ENCODE peak calls at places on chromosomes 1 and 21, in seven cellular contexts. I is HAP-1, B is prostate gland, J is BE2C, Y is HCT116, V is GM23338, O is heart left ventricle. H is an unnamed sample.

GRCh38 chr1:85200367-85200869 is 398 bp downstream of the SYDE2 start:
- DNase-seq in I (peak; percentile 39), B (peak; percentile 38), J (peak; percentile 4), Y (no peak), V (peak; percentile 52), O (peak; percentile 36), H (peak; percentile 56)

GRCh38 chr1:232182206-232182605 is 447.7 kb downstream of the SIPA1L2 start:
- DNase-seq in I (no peak), B (no peak), J (no peak), Y (no peak), V (no peak), O (no peak), H (no peak)

GRCh38 chr1:99648107-99648506 is 2.2 kb downstream of the PALMD start:
- DNase-seq in I (no peak), B (peak; percentile 60), J (peak; percentile 34), Y (peak; percentile 15), V (no peak), O (peak; percentile 88), H (no peak)

GRCh38 chr1:170707116-170707515 is 43.2 kb downstream of the PRRX1 start:
- DNase-seq in I (no peak), B (no peak), J (no peak), Y (no peak), V (no peak), O (no peak), H (no peak)

GRCh38 chr1:32480761-32481160 is 15.9 kb downstream of the ZBTB8B start:
- DNase-seq in I (no peak), B (no peak), J (no peak), Y (no peak), V (no peak), O (no peak), H (no peak)

GRCh38 chr21:28554660-28555475 is 437.8 kb downstream of the LTN1 start:
- DNase-seq in I (no peak), B (no peak), J (no peak), Y (no peak), V (peak; percentile 18), O (no peak), H (no peak)

GRCh38 chr1:92921031-92922023 is 39.9 kb downstream of the DIPK1A start:
- DNase-seq in I (no peak), B (no peak), J (no peak), Y (no peak), V (no peak), O (no peak), H (no peak)

GRCh38 chr1:115252585-115252984 is 85.5 kb downstream of the NGF start:
- DNase-seq in I (no peak), B (no peak), J (no peak), Y (no peak), V (no peak), O (no peak), H (no peak)

GRCh38 chr1:218739426-218739825 is 394.3 kb downstream of the TGFB2 start:
- DNase-seq in I (no peak), B (no peak), J (no peak), Y (no peak), V (no peak), O (peak; percentile 67), H (peak; percentile 38)

GRCh38 chr1:16720403-16721223 is 19.7 kb upstream of the RNU1-4 start:
- DNase-seq in I (no peak), B (no peak), J (no peak), Y (no peak), V (no peak), O (peak; percentile 35), H (no peak)

GRCh38 chr1:60427194-60427593 is 353.6 kb upstream of the C1orf87 start:
- DNase-seq in I (no peak), B (no peak), J (no peak), Y (no peak), V (no peak), O (no peak), H (no peak)

GRCh38 chr1:218299416-218299815 is 14.3 kb downstream of the RRP15 start:
- DNase-seq in I (peak; percentile 41), B (no peak), J (no peak), Y (peak; percentile 28), V (peak; percentile 46), O (no peak), H (no peak)

GRCh38 chr1:201648066-201648910 is 109.4 kb downstream of the NAV1 start:
- DNase-seq in I (peak; percentile 13), B (peak; percentile 13), J (peak; percentile 66), Y (no peak), V (peak; percentile 72), O (peak; percentile 81), H (peak; percentile 56)

DNA sequence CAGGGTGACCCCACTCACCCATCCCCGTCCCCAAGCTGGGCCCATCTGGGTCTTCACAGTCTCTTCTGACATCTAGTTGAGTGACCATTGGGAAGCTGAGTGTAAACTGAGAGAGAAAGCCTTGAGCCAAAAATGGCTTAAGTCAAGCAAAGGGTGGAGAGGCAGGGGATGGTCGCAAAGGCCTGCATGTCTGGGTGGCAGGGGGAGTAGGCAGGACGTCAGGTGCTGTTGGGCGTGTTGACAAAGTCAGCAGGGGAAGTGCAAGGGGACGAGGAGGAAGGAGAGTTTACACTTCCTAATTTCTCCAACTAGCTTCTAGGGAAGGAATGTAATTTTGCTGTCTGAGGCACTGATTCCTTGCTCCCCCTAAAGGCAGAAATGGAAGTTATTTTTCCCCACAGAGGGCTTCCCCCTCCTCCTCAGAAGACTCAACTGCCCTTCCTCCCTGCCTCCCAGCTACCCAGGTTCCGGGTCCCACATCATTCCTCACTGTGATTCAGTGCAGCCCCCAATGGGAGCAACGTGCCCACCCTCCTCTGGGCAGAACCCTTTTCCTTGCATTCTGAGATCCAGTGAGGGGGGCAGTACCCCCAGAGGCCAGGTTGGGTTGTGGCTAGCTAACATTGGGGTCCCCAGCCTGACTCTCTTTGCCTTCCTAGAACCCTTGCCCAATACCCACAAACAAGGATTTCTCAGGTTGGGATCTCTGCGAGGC is 1.2 kb upstream of the ADORA1 start:
- DNase-seq in I (no peak), B (no peak), J (no peak), Y (no peak), V (peak; percentile 79), O (no peak), H (no peak)
- H3K27me3 ChIP-seq in I (peaks cover 49% of the 10 kb centered on the region), B (peaks cover 14% of the 10 kb centered on the region), J (peaks cover 7% of the 10 kb centered on the region), Y (peaks cover 7% of the 10 kb centered on the region), V (peaks cover 35% of the 10 kb centered on the region), O (peaks cover 27% of the 10 kb centered on the region), H (peaks cover 19% of the 10 kb centered on the region)

DNA sequence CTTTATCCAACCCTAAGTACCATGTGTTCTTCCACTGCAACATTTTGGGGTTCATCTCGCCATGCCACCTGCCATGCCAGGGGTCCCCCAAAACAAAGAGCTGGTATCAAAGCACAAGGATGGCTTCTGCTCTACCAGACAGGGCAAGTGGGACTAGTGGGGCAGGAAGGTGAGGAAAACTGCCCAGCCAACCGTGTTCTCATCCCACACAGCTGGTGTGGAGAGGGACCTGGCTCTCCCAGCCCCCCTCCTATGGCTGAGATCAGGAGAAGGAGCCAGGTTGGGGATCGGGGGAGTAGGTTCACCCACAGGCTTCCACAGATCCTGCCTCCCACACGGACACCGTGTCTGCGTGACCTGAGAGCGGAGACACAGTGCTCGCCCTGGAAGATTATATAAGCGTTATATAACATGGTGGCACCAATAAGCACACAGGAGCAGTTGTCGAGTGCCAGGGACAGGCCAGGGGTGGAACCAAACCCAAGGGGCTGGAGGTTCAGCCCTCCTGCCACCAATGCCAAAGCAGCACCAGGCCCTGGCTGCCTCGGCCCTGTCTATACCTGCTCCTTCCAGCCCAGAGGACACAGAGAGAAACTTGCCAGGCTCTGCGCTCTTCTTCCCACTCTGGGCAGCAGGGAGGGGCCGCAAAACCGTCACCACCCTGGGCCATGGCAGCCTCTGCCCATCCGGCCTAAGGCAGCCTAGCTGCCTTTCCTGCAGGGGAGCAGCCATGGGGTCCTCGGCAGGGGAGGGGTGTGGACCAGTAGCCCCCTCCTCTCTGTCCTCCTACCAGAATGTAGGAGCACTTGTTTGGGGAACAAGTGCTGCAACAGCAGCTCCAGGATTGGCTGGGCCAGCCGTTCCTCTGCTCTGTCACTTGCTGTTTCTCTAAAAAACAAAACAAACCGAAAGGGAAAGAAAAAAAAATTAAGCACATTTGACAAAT is 43.5 kb downstream of the CD34 start:
- DNase-seq in I (no peak), B (peak; percentile 67), J (no peak), Y (no peak), V (no peak), O (peak; percentile 50), H (peak; percentile 65)
- H3K4me3 ChIP-seq in I (peak overlapping the region; percentile 67), B (peak overlapping the region; percentile 90), J (peak overlapping the region; percentile 71), Y (peak overlapping the region; percentile 74), V (peak overlapping the region; percentile 68), O (peak overlapping the region; percentile 83), H (peak overlapping the region; percentile 79)

DNA sequence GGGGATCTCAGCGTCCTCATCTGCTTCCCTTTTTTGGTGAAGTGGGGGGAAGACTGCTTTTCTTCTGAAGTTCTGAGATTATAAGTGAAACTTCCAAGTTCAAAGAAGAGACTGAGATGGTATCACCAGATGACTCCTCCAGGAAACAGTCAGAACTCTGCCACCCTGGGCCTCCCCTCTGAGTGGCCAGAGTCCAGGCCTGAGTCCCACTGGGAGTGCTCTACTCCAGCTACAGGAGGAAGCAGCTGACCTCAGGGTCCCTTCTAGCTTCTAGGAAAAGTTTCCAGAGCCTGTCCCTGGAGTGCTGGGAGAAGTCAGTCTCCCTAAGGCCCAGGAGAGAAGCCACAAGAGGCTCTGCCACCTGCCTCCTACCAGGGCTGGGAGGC is 104.7 kb downstream of the CASZ1 start:
- DNase-seq in I (no peak), B (no peak), J (no peak), Y (no peak), V (no peak), O (no peak), H (no peak)
- H3K27me3 ChIP-seq in I (no peaks in the 10 kb centered on the region), B (no peaks in the 10 kb centered on the region), J (no peaks in the 10 kb centered on the region), Y (no peaks in the 10 kb centered on the region), V (peaks cover 7% of the 10 kb centered on the region), O (no peaks in the 10 kb centered on the region), H (no peaks in the 10 kb centered on the region)

GRCh38 chr1:203052556-203053059 is 26.3 kb downstream of the PPFIA4 start:
- DNase-seq in I (no peak), B (no peak), J (no peak), Y (no peak), V (no peak), O (no peak), H (no peak)
- H3K4me3 ChIP-seq in I (no peak overlapping the region), B (no peak overlapping the region), J (no peak overlapping the region), Y (no peak overlapping the region), V (no peak overlapping the region), O (no peak overlapping the region), H (no peak overlapping the region)

GRCh38 chr1:94245747-94246438 is 8.5 kb upstream of the ARHGAP29 start:
- DNase-seq in I (no peak), B (no peak), J (no peak), Y (no peak), V (no peak), O (no peak), H (no peak)

GRCh38 chr1:94246692-94247145 is 9.3 kb upstream of the ARHGAP29 start:
- DNase-seq in I (no peak), B (no peak), J (no peak), Y (no peak), V (peak; percentile 29), O (no peak), H (no peak)

GRCh38 chr1:94244816-94245215 is 7.4 kb upstream of the ARHGAP29 start:
- DNase-seq in I (no peak), B (no peak), J (no peak), Y (no peak), V (no peak), O (no peak), H (no peak)

GRCh38 chr1:94240822-94241221 is 3.4 kb upstream of the ARHGAP29 start:
- DNase-seq in I (peak; percentile 37), B (no peak), J (no peak), Y (no peak), V (peak; percentile 42), O (no peak), H (no peak)

DNA sequence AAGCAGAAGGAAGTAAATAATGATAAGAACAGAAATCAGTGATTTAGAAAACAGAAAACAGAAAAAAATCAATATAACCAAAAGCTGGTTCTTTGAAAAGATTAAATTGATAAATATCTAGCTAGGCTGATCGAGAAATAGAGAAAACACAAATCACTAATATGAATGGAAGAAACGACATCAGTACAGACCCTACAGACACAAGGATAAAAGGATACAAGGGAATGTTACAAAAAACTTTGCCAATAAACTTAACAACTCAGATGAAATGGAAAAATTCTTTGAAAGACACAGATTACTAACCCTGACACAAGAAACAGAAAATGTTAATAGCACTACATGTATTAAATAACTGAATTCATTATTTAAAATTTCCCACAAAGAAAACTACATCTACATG is 6.3 kb upstream of the ARHGAP29 start:
- DNase-seq in I (no peak), B (no peak), J (no peak), Y (no peak), V (no peak), O (no peak), H (no peak)
- H3K27me3 ChIP-seq in I (peaks cover 64% of the 10 kb centered on the region), B (no peaks in the 10 kb centered on the region), J (peaks cover 16% of the 10 kb centered on the region), Y (no peaks in the 10 kb centered on the region), V (peaks cover 72% of the 10 kb centered on the region), O (no peaks in the 10 kb centered on the region), H (peaks cover 18% of the 10 kb centered on the region)